ENCODE peak calls at places on chromosomes 2 and 18, in nine cellular contexts. Z is GM18507; M is NCI-H2081; X is lower leg skin; V is K562; S is stimulated activated naive CD8-positive, alpha-beta T cell treated with anti-CD3 and anti-CD28 coated beads, Interleukin-15, Interleukin-2, amounts not matched to agents 100 U/mL and 50 U/mL, for 24 hours; H is heart right ventricle; W is stimulated activated effector memory CD8-positive, alpha-beta T cell treated with anti-CD3 and anti-CD28 coated beads, Interleukin-12 subunit alpha, Interleukin-12 subunit beta, amount 100 ng/mL, for 72 hours; G is kidney epithelial cell. B is an unnamed sample.

GRCh38 chr2:113979172-113980128 is 89.6 kb downstream of the ACTR3 start:
- DNase-seq in Z (peak), M (no peak), X (no peak), V (peak), S (peak), H (no peak), W (peak), G (no peak), B (no peak)

GRCh38 chr2:59342166-59342565 is 1101.0 kb upstream of the FANCL start:
- DNase-seq in Z (no peak), M (no peak), X (no peak), V (no peak), S (no peak), H (no peak), W (no peak), G (no peak), B (no peak)

GRCh38 chr2:78315368-78315767 is 710.1 kb upstream of the REG3G start:
- DNase-seq in Z (no peak), M (no peak), X (no peak), V (no peak), S (no peak), H (no peak), W (no peak), G (no peak), B (no peak)

GRCh38 chr2:63604666-63605065 is 15.9 kb downstream of the MDH1 start:
- DNase-seq in Z (no peak), M (no peak), X (no peak), V (no peak), S (no peak), H (no peak), W (no peak), G (no peak), B (no peak)

GRCh38 chr2:134391751-134392160 is 137.9 kb downstream of the MGAT5 start:
- DNase-seq in Z (no peak), M (no peak), X (no peak), V (no peak), S (no peak), H (no peak), W (no peak), G (peak), B (no peak)

GRCh38 chr2:85431787-85432186 is 13.3 kb downstream of the SH2D6 start:
- DNase-seq in Z (no peak), M (no peak), X (no peak), V (no peak), S (no peak), H (no peak), W (no peak), G (no peak), B (no peak)

GRCh38 chr2:121888189-121888557 is 132.7 kb downstream of the TSN start:
- DNase-seq in Z (peak), M (no peak), X (no peak), V (peak), S (peak), H (no peak), W (no peak), G (no peak), B (no peak)

GRCh38 chr18:1806884-1807615 is 764.3 kb downstream of the METTL4 start:
- DNase-seq in Z (no peak), M (peak), X (no peak), V (no peak), S (no peak), H (no peak), W (no peak), G (no peak), B (no peak)

GRCh38 chr2:239326831-239327535 is 73.8 kb downstream of the HDAC4 start:
- DNase-seq in Z (no peak), M (no peak), X (peak), V (no peak), S (peak), H (no peak), W (peak), G (peak), B (no peak)

GRCh38 chr2:122098301-122098700 is 342.9 kb downstream of the TSN start:
- DNase-seq in Z (no peak), M (no peak), X (no peak), V (no peak), S (no peak), H (no peak), W (no peak), G (no peak), B (no peak)

GRCh38 chr2:205585451-205586045 is 96.8 kb upstream of the NRP2 start:
- DNase-seq in Z (no peak), M (no peak), X (no peak), V (no peak), S (no peak), H (no peak), W (no peak), G (no peak), B (no peak)

GRCh38 chr2:203451686-203452085 is 83.4 kb downstream of the RAPH1 start:
- DNase-seq in Z (no peak), M (no peak), X (no peak), V (no peak), S (no peak), H (no peak), W (no peak), G (no peak), B (no peak)

GRCh38 chr2:120646994-120647393 is 88.7 kb upstream of the GLI2 start:
- DNase-seq in Z (no peak), M (no peak), X (peak), V (no peak), S (no peak), H (no peak), W (no peak), G (no peak), B (no peak)

GRCh38 chr18:72922895-72923294 is 55.1 kb upstream of the NETO1 start:
- DNase-seq in Z (no peak), M (no peak), X (no peak), V (no peak), S (no peak), H (no peak), W (no peak), G (no peak), B (no peak)

GRCh38 chr2:74481961-74482800 is 617 bp downstream of the CCDC142 start:
- DNase-seq in Z (no peak), M (peak), X (peak), V (peak), S (peak), H (peak), W (no peak), G (no peak), B (peak)

GRCh38 chr18:61362511-61362910 is 29.3 kb downstream of the CDH20 start:
- DNase-seq in Z (no peak), M (no peak), X (no peak), V (no peak), S (no peak), H (no peak), W (no peak), G (no peak), B (no peak)

GRCh38 chr18:44771957-44772917 is 91.5 kb downstream of the SETBP1 start:
- DNase-seq in Z (no peak), M (no peak), X (no peak), V (no peak), S (no peak), H (peak), W (no peak), G (no peak), B (peak)

GRCh38 chr2:124018894-124019293 is 6.2 kb upstream of the CNTNAP5 start:
- DNase-seq in Z (no peak), M (no peak), X (no peak), V (no peak), S (no peak), H (no peak), W (no peak), G (no peak), B (no peak)

GRCh38 chr2:101114815-101115214 is 36.4 kb downstream of the TBC1D8 start:
- DNase-seq in Z (no peak), M (no peak), X (no peak), V (no peak), S (no peak), H (no peak), W (no peak), G (no peak), B (no peak)

GRCh38 chr2:70686577-70687460 is 81.2 kb downstream of the ADD2 start:
- DNase-seq in Z (peak), M (no peak), X (peak), V (peak), S (peak), H (peak), W (no peak), G (no peak), B (peak)

GRCh38 chr2:164514491-164514890 is 106.8 kb downstream of the GRB14 start:
- DNase-seq in Z (no peak), M (peak), X (no peak), V (no peak), S (no peak), H (no peak), W (no peak), G (peak), B (no peak)

GRCh38 chr2:227386630-227387029 is 1.1 kb downstream of the SCYGR1 start:
- DNase-seq in Z (no peak), M (no peak), X (no peak), V (no peak), S (no peak), H (no peak), W (no peak), G (no peak), B (no peak)

GRCh38 chr2:54083021-54083420 is 32.4 kb upstream of the ACYP2 start:
- DNase-seq in Z (no peak), M (no peak), X (no peak), V (no peak), S (no peak), H (no peak), W (no peak), G (no peak), B (no peak)

GRCh38 chr2:75482398-75482797 is 78.3 kb downstream of the EVA1A start:
- DNase-seq in Z (no peak), M (no peak), X (no peak), V (no peak), S (no peak), H (no peak), W (no peak), G (no peak), B (no peak)

B was measured in AG20443.